ENCODE peak calls at places on chromosomes 1 and 21, in nine cellular contexts. D is stimulated activated CD8-positive, alpha-beta memory T cell treated with anti-CD3 and anti-CD28 coated beads, Interleukin-2, amount 100 ng/mL, for 1 hour; K is NCI-H1436 treated with DMSO at 0.1 percent for 48 hours; I is OCI-LY7; Y is GM12865; T is NCI-H1417; N is activated naive CD8-positive, alpha-beta T cell treated with anti-CD3 and anti-CD28 coated beads for 36 hours; A is T follicular helper cell; O is immature natural killer cell. Q is an unnamed sample.

GRCh38 chr1:237702161-237702560 is 188.6 kb downstream of the ZP4 start:
- DNase-seq in T (no peak), O (no peak), D (no peak), I (no peak), K (no peak), N (no peak), Y (peak; percentile 23), A (no peak), Q (no peak)

GRCh38 chr21:44415073-44416025 is 40.0 kb upstream of the LRRC3 start:
- DNase-seq in K (no peak), Y (no peak), N (no peak), D (no peak), T (no peak), I (no peak), A (no peak), O (no peak), Q (no peak)

GRCh38 chr1:94284481-94284880 is 47.1 kb upstream of the ARHGAP29 start:
- DNase-seq in Y (peak; percentile 37), N (no peak), I (no peak), T (no peak), A (no peak), D (no peak), K (no peak), O (no peak), Q (peak; percentile 24)

GRCh38 chr1:237045278-237046016 is 3.5 kb downstream of the RYR2 start:
- DNase-seq in D (no peak), I (no peak), N (no peak), Y (no peak), K (no peak), A (no peak), T (no peak), O (no peak), Q (no peak)

GRCh38 chr1:15702722-15703550 is 18.8 kb downstream of the PLEKHM2 start:
- DNase-seq in O (no peak), N (no peak), Y (no peak), T (no peak), D (no peak), I (no peak), K (no peak), A (no peak), Q (no peak)

GRCh38 chr1:98702976-98703375 is 41.5 kb downstream of the SNX7 start:
- DNase-seq in T (no peak), A (no peak), N (no peak), Y (no peak), K (no peak), D (no peak), I (no peak), O (no peak), Q (no peak)

GRCh38 chr21:30813174-30813573 is at the start of gene KRTAP8-1:
- DNase-seq in T (no peak), I (no peak), A (no peak), O (no peak), Y (no peak), D (no peak), K (no peak), N (no peak), Q (no peak)

GRCh38 chr1:111981871-111982270 is 7.6 kb downstream of the KCND3 start:
- DNase-seq in T (no peak), D (no peak), O (no peak), N (no peak), A (no peak), I (no peak), Y (no peak), K (no peak), Q (no peak)

GRCh38 chr1:152817309-152817708 is 5.5 kb downstream of the LCE1B start:
- DNase-seq in A (no peak), K (no peak), Y (no peak), N (no peak), I (no peak), D (no peak), O (no peak), T (no peak), Q (no peak)

GRCh38 chr1:179095377-179095776 is 13.5 kb downstream of the TOR3A start:
- DNase-seq in A (no peak), O (no peak), T (no peak), K (no peak), I (no peak), N (no peak), D (no peak), Y (no peak), Q (no peak)

GRCh38 chr1:231139659-231140650 is 21.9 kb upstream of the TRIM67 start:
- DNase-seq in T (no peak), O (no peak), I (no peak), A (no peak), K (no peak), D (no peak), Y (no peak), N (no peak), Q (no peak)

GRCh38 chr1:154730251-154730650 is 122.3 kb upstream of the ADAR start:
- DNase-seq in K (peak; percentile 59), N (no peak), D (no peak), Y (no peak), A (no peak), T (peak; percentile 99), I (no peak), O (no peak), Q (no peak)

GRCh38 chr1:2848006-2848670 is 46.6 kb upstream of the TTC34 start:
- DNase-seq in A (no peak), K (no peak), I (no peak), N (no peak), D (no peak), Y (no peak), T (no peak), O (no peak), Q (no peak)

GRCh38 chr1:113153116-113153803 is 80.3 kb downstream of the LRIG2 start:
- DNase-seq in A (no peak), O (no peak), K (no peak), T (no peak), Y (no peak), I (no peak), D (no peak), N (no peak), Q (no peak)

GRCh38 chr1:173503391-173503790 is 26.3 kb downstream of the PRDX6 start:
- DNase-seq in D (no peak), O (no peak), Y (peak; percentile 19), I (no peak), T (no peak), N (no peak), K (no peak), A (no peak), Q (no peak)

GRCh38 chr1:193614817-193615216 is 428.4 kb upstream of the B3GALT2 start:
- DNase-seq in I (no peak), A (no peak), O (no peak), K (no peak), D (no peak), T (no peak), N (no peak), Y (peak; percentile 42), Q (no peak)

GRCh38 chr21:35019631-35020032 is 29.5 kb downstream of the RUNX1 start:
- DNase-seq in D (no peak), O (no peak), N (no peak), I (no peak), Y (no peak), A (no peak), K (no peak), T (no peak), Q (no peak)

GRCh38 chr21:42158846-42159245 is 60.1 kb upstream of the ABCG1 start:
- DNase-seq in I (no peak), O (no peak), N (no peak), Y (no peak), D (no peak), A (no peak), T (no peak), K (no peak), Q (no peak)

GRCh38 chr1:206982216-206982615 is 12.0 kb upstream of the FCAMR start:
- DNase-seq in O (peak; percentile 55), N (peak; percentile 40), I (peak; percentile 62), T (peak; percentile 75), D (peak; percentile 27), A (peak; percentile 45), K (no peak), Y (peak; percentile 68), Q (peak; percentile 19)

GRCh38 chr1:204583909-204584632 is 67.9 kb downstream of the MDM4 start:
- DNase-seq in O (no peak), A (no peak), N (no peak), K (peak; percentile 94), D (no peak), Y (no peak), T (peak; percentile 61), I (no peak), Q (no peak)

GRCh38 chr1:179083031-179083345 is 1.1 kb downstream of the TOR3A start:
- DNase-seq in I (peak; percentile 58), K (no peak), A (no peak), T (no peak), Y (peak; percentile 72), D (no peak), O (peak; percentile 9), N (peak; percentile 28), Q (no peak)

GRCh38 chr1:16017461-16018303 is at the start of gene HSPB7:
- DNase-seq in I (peak; percentile 33), Y (peak; percentile 34), D (no peak), O (no peak), A (no peak), K (no peak), T (no peak), N (no peak), Q (no peak)

GRCh38 chr1:229940689-229941088 is 126.3 kb upstream of the GALNT2 start:
- DNase-seq in D (no peak), K (no peak), N (no peak), I (no peak), O (no peak), A (no peak), T (no peak), Y (no peak), Q (no peak)

GRCh38 chr1:231052777-231053176 is 12.7 kb upstream of the FAM89A start:
- DNase-seq in A (no peak), N (no peak), K (no peak), O (no peak), D (no peak), Y (no peak), T (no peak), I (no peak), Q (no peak)

Q was measured in Jurkat, Clone E6-1.